ENCODE peak calls at places on chromosomes 12 and 14, in ten cellular contexts. O, E, S, M, H, Q, X, F, K and W are unnamed samples. For H3K9me3 and H3K4me1, the result is how much of the 10 kb centered on the place peaks cover.

GRCh38 chr12:114625294-114625851 is 58.6 kb downstream of the TBX3 start:
- DNase-seq in O (peak), E (peak), S (peak), M (no peak), H (peak), Q (no peak), X (no peak), F (peak), K (peak), W (peak)

GRCh38 chr12:124454735-124455134 is 112.7 kb downstream of the NCOR2 start:
- DNase-seq in O (peak), E (peak), S (peak), M (no peak), H (no peak), Q (no peak), X (no peak), F (no peak), K (no peak), W (no peak)

GRCh38 chr14:80615831-80616230 is 325.7 kb downstream of the CEP128 start:
- DNase-seq in O (no peak), E (no peak), S (no peak), M (no peak), H (no peak), Q (no peak), X (no peak), F (no peak), K (no peak), W (no peak)

GRCh38 chr12:64160718-64161060 is 61.4 kb downstream of the KICS2 start:
- DNase-seq in O (no peak), E (peak), S (peak), M (no peak), H (no peak), Q (no peak), X (no peak), F (no peak), K (no peak), W (peak)

GRCh38 chr12:62882696-62883095 is 52.3 kb downstream of the PPM1H start:
- DNase-seq in O (no peak), E (no peak), S (no peak), M (no peak), H (no peak), Q (no peak), X (no peak), F (no peak), K (no peak), W (no peak)

GRCh38 chr14:60247994-60248696 is 876 bp upstream of the PPM1A start:
- DNase-seq in O (peak), E (peak), S (peak), M (peak), H (peak), Q (peak), X (peak), F (peak), K (peak), W (peak)

GRCh38 chr12:102888511-102888910 is 28.5 kb downstream of the PAH start:
- DNase-seq in O (no peak), E (no peak), S (no peak), M (no peak), H (no peak), Q (no peak), X (no peak), F (no peak), K (no peak), W (no peak)

GRCh38 chr12:128976120-128976519 is 122.8 kb downstream of the GLT1D1 start:
- DNase-seq in O (no peak), E (no peak), S (no peak), M (no peak), H (no peak), Q (no peak), X (no peak), F (no peak), K (peak), W (no peak)

GRCh38 chr14:59787045-59787674 is 83.4 kb downstream of the RTN1 start:
- DNase-seq in O (no peak), E (no peak), S (no peak), M (no peak), H (no peak), Q (no peak), X (no peak), F (no peak), K (no peak), W (no peak)

GRCh38 chr12:4975574-4975973 is 65.9 kb downstream of the KCNA1 start:
- DNase-seq in O (no peak), E (no peak), S (no peak), M (no peak), H (no peak), Q (no peak), X (no peak), F (no peak), K (no peak), W (peak)

GRCh38 chr14:95265106-95266094 is 54.3 kb downstream of the CLMN start:
- DNase-seq in O (no peak), E (peak), S (peak), M (peak), H (peak), Q (no peak), X (no peak), F (no peak), K (peak), W (peak)

GRCh38 chr12:38984388-38984787 is 79.0 kb upstream of the CPNE8 start:
- DNase-seq in O (no peak), E (no peak), S (no peak), M (no peak), H (no peak), Q (no peak), X (no peak), F (no peak), K (no peak), W (no peak)

GRCh38 chr12:68601767-68602166 is 8.9 kb upstream of the RAP1B start:
- DNase-seq in O (no peak), E (no peak), S (no peak), M (no peak), H (no peak), Q (no peak), X (no peak), F (no peak), K (no peak), W (no peak)

GRCh38 chr12:33111850-33112249 is 215.3 kb upstream of the PKP2 start:
- DNase-seq in O (no peak), E (no peak), S (no peak), M (no peak), H (no peak), Q (no peak), X (no peak), F (no peak), K (no peak), W (no peak)

GRCh38 chr12:56947633-56948535 is 9.5 kb downstream of the RDH16 start:
- DNase-seq in O (no peak), E (peak), S (no peak), M (no peak), H (peak), Q (no peak), X (no peak), F (no peak), K (no peak), W (no peak)

GRCh38 chr12:14213542-14213941 is 151.9 kb upstream of the ATF7IP start:
- DNase-seq in O (no peak), E (no peak), S (no peak), M (no peak), H (no peak), Q (no peak), X (no peak), F (no peak), K (no peak), W (no peak)
- H3K9me3 ChIP-seq in O (under half), E (under half), S (under half), M (under half), H (under half), Q (under half), X (under half), F (under half), K (under half), W (under half)

DNA sequence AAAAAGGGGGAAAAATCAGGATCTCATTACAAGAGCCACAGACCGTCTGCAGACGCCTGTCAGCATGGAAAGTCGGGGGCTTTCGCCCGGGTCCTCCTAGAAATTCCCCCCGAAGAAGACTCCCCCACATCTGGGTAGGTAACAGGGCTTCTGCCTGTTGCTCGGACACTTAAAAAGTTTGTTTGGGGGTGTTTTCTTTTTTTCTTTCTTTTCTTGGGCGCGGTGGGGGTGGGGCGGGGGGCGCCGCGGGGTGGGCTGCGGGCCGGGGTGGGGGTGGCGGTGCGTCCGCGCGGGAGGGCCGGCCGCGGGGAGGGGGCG is 356 bp downstream of the ELK3 start:
- DNase-seq in O (no peak), E (no peak), S (no peak), M (no peak), H (no peak), Q (no peak), X (no peak), F (no peak), K (no peak), W (no peak)
- H3K4me1 ChIP-seq in O (under half), E (under half), S (under half), M (under half), H (under half), Q (under half), X (under half), F (under half), K (under half), W (under half)

DNA sequence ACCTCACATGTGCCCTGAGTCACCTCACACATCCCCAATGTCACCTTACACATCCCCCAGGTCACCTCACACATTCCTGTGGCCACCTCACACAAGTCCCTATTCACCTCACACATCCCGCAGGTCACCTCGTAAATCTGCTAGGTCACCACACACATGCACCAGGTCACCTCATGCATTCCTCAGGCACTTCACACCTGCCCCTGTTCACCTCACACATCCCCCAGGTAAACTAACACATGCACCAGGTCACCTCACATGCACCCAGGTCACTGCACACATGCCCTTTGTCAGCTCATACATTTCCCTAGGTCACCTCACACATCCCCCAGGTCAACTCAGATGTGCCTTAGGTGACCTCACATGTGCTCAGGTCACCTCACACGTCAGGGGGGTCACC is 639.8 kb downstream of the TMEM121 start:
- DNase-seq in O (no peak), E (no peak), S (no peak), M (no peak), H (no peak), Q (no peak), X (no peak), F (no peak), K (no peak), W (no peak)
- H3K9me3 ChIP-seq in O (under half), E (under half), S (under half), M (under half), H (under half), Q (under half), X (under half), F (under half), K (under half), W (under half)

GRCh38 chr12:47758834-47759690 is at the start of gene RAPGEF3:
- DNase-seq in O (peak), E (peak), S (peak), M (peak), H (peak), Q (peak), X (peak), F (peak), K (peak), W (peak)
- H3K4me1 ChIP-seq in O (under half), E (under half), S (under half), M (under half), H (under half), Q (under half), X (under half), F (under half), K (under half), W (under half)

GRCh38 chr14:106129274-106129673 is 602.9 kb downstream of the TMEM121 start:
- DNase-seq in O (no peak), E (no peak), S (no peak), M (no peak), H (no peak), Q (no peak), X (no peak), F (no peak), K (no peak), W (no peak)
- H3K9me3 ChIP-seq in O (under half), E (under half), S (under half), M (under half), H (under half), Q (under half), X (under half), F (under half), K (under half), W (under half)

GRCh38 chr14:101223147-101223546 is 319.6 kb upstream of the RTL1 start:
- DNase-seq in O (no peak), E (no peak), S (no peak), M (no peak), H (no peak), Q (no peak), X (no peak), F (no peak), K (no peak), W (no peak)

GRCh38 chr14:101223561-101224162 is 320.1 kb upstream of the RTL1 start:
- DNase-seq in O (no peak), E (no peak), S (no peak), M (no peak), H (no peak), Q (no peak), X (no peak), F (no peak), K (no peak), W (no peak)

GRCh38 chr14:101225116-101225728 is 321.7 kb upstream of the RTL1 start:
- DNase-seq in O (no peak), E (no peak), S (no peak), M (no peak), H (no peak), Q (no peak), X (no peak), F (no peak), K (no peak), W (no peak)

GRCh38 chr14:101225729-101226152 is 322.2 kb upstream of the RTL1 start:
- DNase-seq in O (no peak), E (no peak), S (no peak), M (no peak), H (no peak), Q (no peak), X (no peak), F (no peak), K (no peak), W (no peak)

GRCh38 chr14:101224356-101225115 is 321.0 kb upstream of the RTL1 start:
- DNase-seq in O (no peak), E (no peak), S (no peak), M (no peak), H (no peak), Q (no peak), X (no peak), F (no peak), K (no peak), W (no peak)
- H3K4me1 ChIP-seq in O (under half), E (under half), S (under half), M (under half), H (half or more), Q (under half), X (under half), F (under half), K (under half), W (under half)

GRCh38 chr14:58605465-58605864 is 32.3 kb upstream of the DACT1 start:
- DNase-seq in O (no peak), E (no peak), S (no peak), M (no peak), H (no peak), Q (no peak), X (no peak), F (no peak), K (no peak), W (no peak)
- H3K9me3 ChIP-seq in O (under half), E (under half), S (under half), M (under half), H (under half), Q (under half), X (under half), F (under half), K (under half), W (under half)

DNA sequence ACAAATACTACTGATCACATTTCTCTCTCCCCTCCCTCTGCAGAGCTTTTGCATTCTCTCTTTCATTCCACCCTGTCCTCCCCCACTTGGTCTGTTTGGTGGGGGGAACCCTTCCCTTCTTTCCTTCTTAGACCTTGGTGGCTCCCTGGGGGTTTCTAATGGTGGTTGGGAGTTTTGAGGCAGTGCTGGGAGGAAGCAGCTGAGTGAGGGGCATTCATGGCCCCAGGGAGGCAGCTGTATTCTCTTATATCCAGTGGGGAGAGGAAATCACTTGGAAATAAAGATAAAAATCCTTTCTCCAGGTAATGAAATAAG is 13.3 kb downstream of the NGDN start:
- DNase-seq in O (no peak), E (no peak), S (no peak), M (no peak), H (no peak), Q (no peak), X (no peak), F (no peak), K (no peak), W (no peak)
- H3K4me1 ChIP-seq in O (under half), E (under half), S (under half), M (under half), H (under half), Q (under half), X (under half), F (under half), K (under half), W (under half)

GRCh38 chr12:132216354-132216987 is 72.2 kb downstream of the NOC4L start:
- DNase-seq in O (no peak), E (no peak), S (peak), M (no peak), H (no peak), Q (no peak), X (peak), F (no peak), K (no peak), W (no peak)
- H3K9me3 ChIP-seq in O (under half), E (under half), S (under half), M (under half), H (under half), Q (under half), X (under half), F (under half), K (under half), W (under half)

GRCh38 chr14:54589076-54589475 is 22.1 kb downstream of the SAMD4A start:
- DNase-seq in O (no peak), E (no peak), S (peak), M (no peak), H (no peak), Q (no peak), X (no peak), F (no peak), K (no peak), W (no peak)

GRCh38 chr14:54593860-54594259 is 26.9 kb downstream of the SAMD4A start:
- DNase-seq in O (no peak), E (peak), S (peak), M (no peak), H (no peak), Q (no peak), X (no peak), F (no peak), K (no peak), W (no peak)

GRCh38 chr14:54590481-54590880 is 23.6 kb downstream of the SAMD4A start:
- DNase-seq in O (no peak), E (no peak), S (peak), M (no peak), H (no peak), Q (no peak), X (no peak), F (no peak), K (no peak), W (no peak)

GRCh38 chr14:54589843-54590242 is 22.9 kb downstream of the SAMD4A start:
- DNase-seq in O (no peak), E (no peak), S (peak), M (no peak), H (no peak), Q (no peak), X (no peak), F (no peak), K (no peak), W (no peak)

GRCh38 chr14:54591461-54592245 is 24.7 kb downstream of the SAMD4A start:
- DNase-seq in O (no peak), E (no peak), S (peak), M (no peak), H (no peak), Q (no peak), X (no peak), F (no peak), K (no peak), W (no peak)
- H3K4me1 ChIP-seq in O (under half), E (under half), S (half or more), M (under half), H (under half), Q (under half), X (under half), F (under half), K (under half), W (under half)